ENCODE peak calls at places on chromosomes 6 and 20, in five cellular contexts. One of them, this sample, is unnamed.
A peak's percentile ranks its signal among the peaks of the same experiment; 100 is the strongest.

GRCh38 chr6:33249732-33250625 is 21.7 kb downstream of the VPS52 start:
- DNase-seq in PC-3: peak; percentile 93
- DNase-seq in GM23338: no peak
- DNase-seq in fibroblast of lung: peak; percentile 72
- DNase-seq in neural progenitor cell: no peak
- DNase-seq in this sample: peak; percentile 76

GRCh38 chr6:135066806-135067205 is 12.2 kb upstream of the HBS1L start:
- DNase-seq in PC-3: no peak
- DNase-seq in GM23338: peak; percentile 19
- DNase-seq in fibroblast of lung: no peak
- DNase-seq in neural progenitor cell: no peak
- DNase-seq in this sample: no peak

GRCh38 chr6:38512211-38512610 is 127.5 kb downstream of the BTBD9 start:
- DNase-seq in PC-3: no peak
- DNase-seq in GM23338: no peak
- DNase-seq in fibroblast of lung: peak; percentile 12
- DNase-seq in neural progenitor cell: no peak
- DNase-seq in this sample: peak; percentile 58

GRCh38 chr6:150058986-150059385 is 9.9 kb downstream of the ULBP3 start:
- DNase-seq in PC-3: no peak
- DNase-seq in GM23338: no peak
- DNase-seq in fibroblast of lung: no peak
- DNase-seq in neural progenitor cell: no peak
- DNase-seq in this sample: no peak

GRCh38 chr20:25987073-25987927 is 290.6 kb upstream of the ZNF337 start:
- DNase-seq in PC-3: no peak
- DNase-seq in GM23338: peak; percentile 45
- DNase-seq in fibroblast of lung: peak; percentile 6
- DNase-seq in neural progenitor cell: peak; percentile 59
- DNase-seq in this sample: no peak

GRCh38 chr6:2733324-2733723 is 17.4 kb downstream of the MYLK4 start:
- DNase-seq in PC-3: no peak
- DNase-seq in GM23338: no peak
- DNase-seq in fibroblast of lung: no peak
- DNase-seq in neural progenitor cell: no peak
- DNase-seq in this sample: peak; percentile 46

GRCh38 chr6:132813173-132813856 is 1.1 kb upstream of the RPS12 start:
- DNase-seq in PC-3: peak; percentile 34
- DNase-seq in GM23338: peak; percentile 60
- DNase-seq in fibroblast of lung: peak; percentile 68
- DNase-seq in neural progenitor cell: peak; percentile 69
- DNase-seq in this sample: no peak

GRCh38 chr6:135440087-135440792 is 57.3 kb downstream of the AHI1 start:
- DNase-seq in PC-3: no peak
- DNase-seq in GM23338: no peak
- DNase-seq in fibroblast of lung: no peak
- DNase-seq in neural progenitor cell: no peak
- DNase-seq in this sample: peak; percentile 16

GRCh38 chr6:71333700-71334099 is 45.1 kb downstream of the OGFRL1 start:
- DNase-seq in PC-3: peak; percentile 74
- DNase-seq in GM23338: no peak
- DNase-seq in fibroblast of lung: peak; percentile 90
- DNase-seq in neural progenitor cell: no peak
- DNase-seq in this sample: peak; percentile 89

GRCh38 chr6:148980234-148980633 is 233.4 kb downstream of the UST start:
- DNase-seq in PC-3: no peak
- DNase-seq in GM23338: peak; percentile 60
- DNase-seq in fibroblast of lung: no peak
- DNase-seq in neural progenitor cell: no peak
- DNase-seq in this sample: peak; percentile 40

GRCh38 chr6:39263299-39264037 is 34.2 kb upstream of the KCNK5 start:
- DNase-seq in PC-3: peak; percentile 49
- DNase-seq in GM23338: peak; percentile 83
- DNase-seq in fibroblast of lung: no peak
- DNase-seq in neural progenitor cell: no peak
- DNase-seq in this sample: no peak

GRCh38 chr20:48921883-48922867 is 664 bp downstream of the ARFGEF2 start:
- DNase-seq in PC-3: peak; percentile 49
- DNase-seq in GM23338: peak; percentile 74
- DNase-seq in fibroblast of lung: peak; percentile 42
- DNase-seq in neural progenitor cell: no peak
- DNase-seq in this sample: peak; percentile 26

GRCh38 chr20:36175016-36175415 is 20.5 kb downstream of the EPB41L1 start:
- DNase-seq in PC-3: no peak
- DNase-seq in GM23338: no peak
- DNase-seq in fibroblast of lung: peak; percentile 34
- DNase-seq in neural progenitor cell: no peak
- DNase-seq in this sample: no peak

DNA sequence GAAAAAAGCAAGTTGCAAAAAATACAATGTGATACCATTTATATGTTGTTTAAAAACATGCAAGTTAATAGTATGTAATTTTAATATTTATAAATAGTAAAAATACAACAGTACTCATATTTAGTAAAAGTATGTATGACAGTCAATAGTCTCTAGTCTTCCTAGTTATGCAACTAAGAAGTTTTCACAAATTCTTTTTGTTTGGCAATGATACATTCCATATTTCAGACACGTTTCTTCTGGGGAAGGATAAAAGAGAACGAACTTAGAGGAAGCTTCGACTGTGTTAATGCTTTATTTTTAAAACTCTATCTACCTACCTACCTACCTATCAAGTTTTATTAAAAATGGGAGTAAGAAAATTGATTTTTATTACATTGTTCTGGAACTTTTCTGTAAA is 77.7 kb downstream of the UBE3D start:
- DNase-seq in PC-3: no peak
- DNase-seq in GM23338: no peak
- DNase-seq in fibroblast of lung: no peak
- DNase-seq in neural progenitor cell: no peak
- DNase-seq in this sample: no peak
- H3K4me2 ChIP-seq in PC-3: no peak overlapping the region
- H3K4me2 ChIP-seq in GM23338: no peak overlapping the region
- H3K4me2 ChIP-seq in fibroblast of lung: no peak overlapping the region
- H3K4me2 ChIP-seq in neural progenitor cell: no peak overlapping the region
- H3K4me2 ChIP-seq in this sample: no peak overlapping the region

GRCh38 chr20:59577037-59577808 is 27.1 kb upstream of the PHACTR3 start:
- DNase-seq in PC-3: no peak
- DNase-seq in GM23338: peak; percentile 31
- DNase-seq in fibroblast of lung: no peak
- DNase-seq in neural progenitor cell: peak; percentile 27
- DNase-seq in this sample: no peak
- TF ChIP-seq EZH2 in PC-3: no peak
- TF ChIP-seq EZH2 in GM23338: no peak
- TF ChIP-seq EZH2 in fibroblast of lung: no peak
- TF ChIP-seq EZH2 in neural progenitor cell: peak; percentile 85
- TF ChIP-seq EZH2 in this sample: no peak

GRCh38 chr20:57291003-57291402 is 24.6 kb upstream of the BMP7 start:
- DNase-seq in PC-3: peak; percentile 30
- DNase-seq in GM23338: peak; percentile 75
- DNase-seq in fibroblast of lung: no peak
- DNase-seq in neural progenitor cell: no peak
- DNase-seq in this sample: no peak
- H2AFZ ChIP-seq in PC-3: no peak overlapping the region
- H2AFZ ChIP-seq in GM23338: no peak overlapping the region
- H2AFZ ChIP-seq in fibroblast of lung: no peak overlapping the region
- H2AFZ ChIP-seq in neural progenitor cell: no peak overlapping the region
- H2AFZ ChIP-seq in this sample: no peak overlapping the region

GRCh38 chr20:64214952-64215351 is 40.6 kb upstream of the PCMTD2 start:
- DNase-seq in PC-3: no peak
- DNase-seq in GM23338: no peak
- DNase-seq in fibroblast of lung: no peak
- DNase-seq in neural progenitor cell: no peak
- DNase-seq in this sample: no peak
- H3K4me2 ChIP-seq in PC-3: no peak overlapping the region
- H3K4me2 ChIP-seq in GM23338: no peak overlapping the region
- H3K4me2 ChIP-seq in fibroblast of lung: no peak overlapping the region
- H3K4me2 ChIP-seq in neural progenitor cell: no peak overlapping the region
- H3K4me2 ChIP-seq in this sample: no peak overlapping the region

DNA sequence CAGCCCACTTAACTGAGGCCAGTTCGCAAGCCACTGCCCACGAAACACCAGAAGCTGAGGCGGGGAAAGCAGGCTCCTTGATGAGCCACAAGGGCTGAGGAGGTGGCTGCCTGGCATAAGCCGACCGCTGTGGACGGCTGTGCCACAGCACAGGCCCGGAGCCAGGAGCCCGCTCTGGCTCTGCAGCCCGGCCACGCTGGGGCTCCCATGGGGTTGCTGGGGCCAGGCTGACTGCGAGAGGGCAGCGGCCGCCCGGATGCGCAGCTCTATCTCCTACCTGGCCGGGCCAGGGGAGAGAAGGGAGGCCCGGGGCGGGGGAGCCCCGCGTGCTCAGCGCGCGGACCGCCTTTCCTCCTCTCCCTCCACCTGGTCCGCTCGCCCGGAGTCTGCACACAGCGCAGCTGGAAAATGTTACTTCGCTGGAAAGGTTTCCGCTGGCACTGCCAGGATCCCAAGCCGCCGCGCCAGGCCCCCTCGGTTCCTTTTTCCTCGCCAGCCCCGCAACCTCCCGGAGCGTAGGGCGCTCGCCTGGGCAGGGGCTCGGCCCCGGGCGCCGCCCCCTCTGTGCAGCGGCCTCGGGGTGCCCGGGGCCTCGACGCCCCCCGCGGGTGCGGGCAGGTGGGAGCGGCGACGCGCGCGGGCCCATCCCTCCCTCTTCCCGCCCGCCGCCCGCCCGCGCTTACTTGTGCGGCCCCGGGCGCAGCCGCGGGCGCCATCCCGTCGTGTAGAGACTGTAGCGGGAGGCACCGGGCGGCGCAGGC is 653 bp downstream of the EMILIN3 start:
- DNase-seq in PC-3: no peak
- DNase-seq in GM23338: peak; percentile 61
- DNase-seq in fibroblast of lung: no peak
- DNase-seq in neural progenitor cell: peak; percentile 62
- DNase-seq in this sample: no peak
- TF ChIP-seq EZH2 in PC-3: no peak
- TF ChIP-seq EZH2 in GM23338: peak; percentile 46
- TF ChIP-seq EZH2 in fibroblast of lung: peak; percentile 88
- TF ChIP-seq EZH2 in neural progenitor cell: peak; percentile 72
- TF ChIP-seq EZH2 in this sample: peak; percentile 83

DNA sequence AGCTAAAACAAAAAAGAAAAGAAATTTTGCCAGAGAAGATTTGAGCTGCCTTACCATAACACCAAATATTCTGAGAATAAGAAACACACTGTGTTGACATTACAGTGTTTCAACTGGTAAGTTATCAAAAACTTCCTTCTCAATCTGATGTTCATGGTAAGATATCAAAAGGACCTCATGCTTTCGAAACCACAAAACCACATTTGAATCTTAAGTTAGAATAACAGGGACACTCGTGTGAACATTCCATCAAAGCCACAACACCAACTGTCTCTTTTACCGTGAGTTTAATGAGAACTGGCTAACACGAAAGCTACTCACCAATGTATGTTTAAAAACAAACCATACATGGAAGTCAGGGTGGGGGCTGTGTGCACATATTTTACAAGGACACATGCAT is 73.0 kb upstream of the OPRM1 start:
- DNase-seq in PC-3: no peak
- DNase-seq in GM23338: no peak
- DNase-seq in fibroblast of lung: peak; percentile 18
- DNase-seq in neural progenitor cell: no peak
- DNase-seq in this sample: peak; percentile 49
- H2AFZ ChIP-seq in PC-3: no peak overlapping the region
- H2AFZ ChIP-seq in GM23338: no peak overlapping the region
- H2AFZ ChIP-seq in fibroblast of lung: no peak overlapping the region
- H2AFZ ChIP-seq in neural progenitor cell: no peak overlapping the region
- H2AFZ ChIP-seq in this sample: no peak overlapping the region

GRCh38 chr6:13924146-13924948 is 405 bp upstream of the RNF182 start:
- DNase-seq in PC-3: peak; percentile 45
- DNase-seq in GM23338: peak; percentile 81
- DNase-seq in fibroblast of lung: peak; percentile 68
- DNase-seq in neural progenitor cell: peak; percentile 92
- DNase-seq in this sample: peak; percentile 41

GRCh38 chr6:13924949-13925881 is at the start of gene RNF182:
- DNase-seq in PC-3: peak; percentile 72
- DNase-seq in GM23338: peak; percentile 49
- DNase-seq in fibroblast of lung: peak; percentile 6
- DNase-seq in neural progenitor cell: peak; percentile 34
- DNase-seq in this sample: no peak

GRCh38 chr6:13926378-13926777 is 1.6 kb downstream of the RNF182 start:
- DNase-seq in PC-3: no peak
- DNase-seq in GM23338: no peak
- DNase-seq in fibroblast of lung: no peak
- DNase-seq in neural progenitor cell: no peak
- DNase-seq in this sample: no peak

GRCh38 chr6:13929196-13929595 is 4.4 kb downstream of the RNF182 start:
- DNase-seq in PC-3: no peak
- DNase-seq in GM23338: no peak
- DNase-seq in fibroblast of lung: no peak
- DNase-seq in neural progenitor cell: no peak
- DNase-seq in this sample: no peak

DNA sequence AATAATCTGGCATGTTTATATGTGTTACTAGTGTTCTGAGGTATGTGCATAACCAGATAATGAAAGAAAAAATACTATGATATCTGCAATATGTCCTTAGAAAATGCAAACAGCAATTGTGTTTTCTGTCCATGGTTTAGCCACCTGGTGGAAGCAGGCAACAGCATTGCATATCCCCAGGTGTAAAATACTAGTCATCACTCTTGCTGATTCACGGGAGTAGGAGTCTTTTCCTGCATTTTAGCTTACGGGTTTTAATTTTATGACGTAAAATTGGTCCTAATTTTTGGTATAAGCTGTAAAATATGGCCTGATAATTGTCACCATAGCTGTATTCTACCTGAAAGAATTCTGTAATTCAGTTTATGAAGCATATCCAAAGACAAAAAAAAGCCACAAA is 2.5 kb downstream of the RNF182 start:
- DNase-seq in PC-3: peak; percentile 72
- DNase-seq in GM23338: peak; percentile 30
- DNase-seq in fibroblast of lung: no peak
- DNase-seq in neural progenitor cell: no peak
- DNase-seq in this sample: no peak
- H3K4me2 ChIP-seq in PC-3: peak overlapping the region; percentile 85
- H3K4me2 ChIP-seq in GM23338: peak overlapping the region; percentile 14
- H3K4me2 ChIP-seq in fibroblast of lung: no peak overlapping the region
- H3K4me2 ChIP-seq in neural progenitor cell: no peak overlapping the region
- H3K4me2 ChIP-seq in this sample: no peak overlapping the region

DNA sequence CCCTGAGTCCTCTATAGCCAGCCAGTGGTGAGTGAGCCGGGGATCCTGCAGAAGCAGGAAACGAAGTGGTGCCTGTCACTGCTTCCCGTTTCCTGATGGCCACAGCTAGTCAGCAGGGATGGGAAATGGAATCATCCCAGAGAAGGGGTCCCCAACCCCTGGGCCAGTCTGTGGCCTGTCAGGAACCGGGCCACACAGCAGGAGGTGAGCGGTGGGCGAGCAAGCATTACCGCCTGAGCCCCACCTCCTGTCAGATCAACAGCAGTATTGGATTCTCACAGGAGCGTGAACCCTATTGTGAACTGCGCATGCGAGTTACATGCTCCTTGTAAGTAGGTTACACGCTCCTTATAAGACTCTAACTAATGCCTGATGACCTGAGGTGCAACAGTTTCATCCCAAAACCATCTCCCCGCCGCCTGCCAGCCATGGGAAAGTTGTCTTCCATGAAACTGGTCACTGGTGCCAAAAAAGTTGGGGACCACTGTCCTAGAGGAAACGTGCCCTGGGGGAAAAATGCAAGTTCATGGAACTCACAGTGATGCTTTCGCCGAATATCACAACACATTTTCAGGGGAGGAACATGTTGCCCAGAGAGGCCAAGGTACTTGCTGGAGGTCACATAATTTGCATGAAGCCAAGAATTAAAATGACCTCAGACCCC is 113.8 kb downstream of the JPH2 start:
- DNase-seq in PC-3: no peak
- DNase-seq in GM23338: no peak
- DNase-seq in fibroblast of lung: no peak
- DNase-seq in neural progenitor cell: no peak
- DNase-seq in this sample: no peak
- TF ChIP-seq EZH2 in PC-3: no peak
- TF ChIP-seq EZH2 in GM23338: no peak
- TF ChIP-seq EZH2 in fibroblast of lung: no peak
- TF ChIP-seq EZH2 in neural progenitor cell: no peak
- TF ChIP-seq EZH2 in this sample: no peak

This sample was measured in astrocyte.